ENCODE peak calls at places on chromosomes 5 and 9, in seven cellular contexts. One of them, this sample, is unnamed.

GRCh38 chr9:109904666-109905065 is 124.7 kb downstream of the PALM2AKAP2 start:
- DNase-seq in heart right ventricle: no peak
- DNase-seq in uterus: no peak
- DNase-seq in GM23248: peak
- DNase-seq in suprapubic skin: no peak
- DNase-seq in CD4-positive, alpha-beta T cell: no peak
- DNase-seq in heart left ventricle: no peak
- DNase-seq in this sample: no peak

GRCh38 chr5:9774472-9775079 is 144.4 kb upstream of the TAS2R1 start:
- DNase-seq in CD4-positive, alpha-beta T cell: no peak
- DNase-seq in GM23248: peak
- DNase-seq in uterus: no peak
- DNase-seq in suprapubic skin: no peak
- DNase-seq in heart right ventricle: no peak
- DNase-seq in heart left ventricle: no peak
- DNase-seq in this sample: no peak

GRCh38 chr5:33166522-33166921 is 274.2 kb upstream of the TARS1 start:
- DNase-seq in heart right ventricle: no peak
- DNase-seq in heart left ventricle: no peak
- DNase-seq in suprapubic skin: no peak
- DNase-seq in GM23248: no peak
- DNase-seq in CD4-positive, alpha-beta T cell: no peak
- DNase-seq in uterus: no peak
- DNase-seq in this sample: no peak

GRCh38 chr9:107827304-107827703 is 337.7 kb upstream of the KLF4 start:
- DNase-seq in uterus: no peak
- DNase-seq in CD4-positive, alpha-beta T cell: no peak
- DNase-seq in heart left ventricle: no peak
- DNase-seq in GM23248: no peak
- DNase-seq in heart right ventricle: no peak
- DNase-seq in suprapubic skin: no peak
- DNase-seq in this sample: no peak

GRCh38 chr5:27015758-27016157 is 22.6 kb downstream of the CDH9 start:
- DNase-seq in uterus: no peak
- DNase-seq in heart right ventricle: no peak
- DNase-seq in suprapubic skin: no peak
- DNase-seq in CD4-positive, alpha-beta T cell: no peak
- DNase-seq in heart left ventricle: no peak
- DNase-seq in GM23248: no peak
- DNase-seq in this sample: peak

GRCh38 chr5:74648835-74649286 is 8.3 kb upstream of the ENC1 start:
- DNase-seq in GM23248: peak
- DNase-seq in heart left ventricle: no peak
- DNase-seq in uterus: no peak
- DNase-seq in heart right ventricle: no peak
- DNase-seq in suprapubic skin: no peak
- DNase-seq in CD4-positive, alpha-beta T cell: no peak
- DNase-seq in this sample: no peak

GRCh38 chr5:173699959-173700358 is 83.5 kb upstream of the BOD1 start:
- DNase-seq in CD4-positive, alpha-beta T cell: no peak
- DNase-seq in uterus: no peak
- DNase-seq in GM23248: no peak
- DNase-seq in suprapubic skin: no peak
- DNase-seq in heart right ventricle: no peak
- DNase-seq in heart left ventricle: no peak
- DNase-seq in this sample: no peak

GRCh38 chr5:86320266-86320665 is 297.5 kb upstream of the COX7C start:
- DNase-seq in heart left ventricle: no peak
- DNase-seq in heart right ventricle: no peak
- DNase-seq in CD4-positive, alpha-beta T cell: no peak
- DNase-seq in suprapubic skin: no peak
- DNase-seq in GM23248: no peak
- DNase-seq in uterus: no peak
- DNase-seq in this sample: no peak

GRCh38 chr9:134187821-134188420 is 23.6 kb upstream of the RNU6ATAC start:
- DNase-seq in CD4-positive, alpha-beta T cell: no peak
- DNase-seq in GM23248: no peak
- DNase-seq in suprapubic skin: peak
- DNase-seq in heart left ventricle: no peak
- DNase-seq in heart right ventricle: no peak
- DNase-seq in uterus: no peak
- DNase-seq in this sample: no peak

GRCh38 chr9:98331536-98332259 is 76.2 kb upstream of the TBC1D2 start:
- DNase-seq in heart left ventricle: no peak
- DNase-seq in suprapubic skin: no peak
- DNase-seq in heart right ventricle: no peak
- DNase-seq in uterus: no peak
- DNase-seq in GM23248: peak
- DNase-seq in CD4-positive, alpha-beta T cell: no peak
- DNase-seq in this sample: no peak
- H3K27ac ChIP-seq in heart left ventricle: no peak
- H3K27ac ChIP-seq in suprapubic skin: no peak
- H3K27ac ChIP-seq in heart right ventricle: no peak
- H3K27ac ChIP-seq in uterus: no peak
- H3K27ac ChIP-seq in GM23248: peak
- H3K27ac ChIP-seq in CD4-positive, alpha-beta T cell: no peak
- H3K27ac ChIP-seq in this sample: no peak

GRCh38 chr9:98477884-98478283 is 222.4 kb upstream of the TBC1D2 start:
- DNase-seq in heart left ventricle: peak
- DNase-seq in GM23248: no peak
- DNase-seq in heart right ventricle: no peak
- DNase-seq in CD4-positive, alpha-beta T cell: no peak
- DNase-seq in uterus: no peak
- DNase-seq in suprapubic skin: no peak
- DNase-seq in this sample: no peak
- H3K27ac ChIP-seq in heart left ventricle: no peak
- H3K27ac ChIP-seq in GM23248: no peak
- H3K27ac ChIP-seq in heart right ventricle: no peak
- H3K27ac ChIP-seq in CD4-positive, alpha-beta T cell: no peak
- H3K27ac ChIP-seq in uterus: no peak
- H3K27ac ChIP-seq in suprapubic skin: no peak
- H3K27ac ChIP-seq in this sample: no peak

DNA sequence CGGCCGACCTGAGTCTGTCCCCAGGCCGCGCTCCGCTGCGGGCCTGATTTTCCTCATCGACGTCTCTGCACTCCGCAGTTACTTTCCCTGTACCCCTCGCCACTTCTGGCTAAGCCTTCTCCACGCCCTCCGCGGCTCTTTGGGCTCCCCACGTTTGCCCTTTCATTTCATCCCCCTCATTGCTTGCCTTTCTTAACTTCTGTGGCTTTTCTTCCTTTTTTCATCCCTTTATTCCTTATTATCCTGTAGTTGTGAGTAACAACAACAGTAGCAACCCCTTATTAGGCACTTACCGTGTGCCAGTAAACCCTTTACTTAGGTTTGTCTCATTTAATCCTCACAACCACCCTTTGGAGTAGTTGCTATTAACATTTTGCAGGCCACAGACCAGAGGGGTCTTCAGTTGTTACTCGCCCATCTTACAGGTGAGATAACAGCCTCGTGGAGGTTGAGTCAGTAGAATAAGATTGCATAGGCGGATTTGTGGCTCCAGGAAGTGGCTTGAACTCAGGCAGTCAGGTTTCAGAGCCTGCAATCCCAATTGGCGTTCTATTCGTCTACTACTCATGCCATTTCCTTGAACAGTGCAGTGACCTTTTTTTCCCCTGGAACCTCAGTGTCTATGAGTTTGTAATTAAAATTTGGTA is 724 bp downstream of the TCERG1 start:
- DNase-seq in heart right ventricle: no peak
- DNase-seq in GM23248: peak
- DNase-seq in CD4-positive, alpha-beta T cell: no peak
- DNase-seq in heart left ventricle: no peak
- DNase-seq in suprapubic skin: no peak
- DNase-seq in uterus: no peak
- DNase-seq in this sample: no peak
- H3K27ac ChIP-seq in heart right ventricle: peak
- H3K27ac ChIP-seq in GM23248: peak
- H3K27ac ChIP-seq in CD4-positive, alpha-beta T cell: peak
- H3K27ac ChIP-seq in heart left ventricle: peak
- H3K27ac ChIP-seq in suprapubic skin: peak
- H3K27ac ChIP-seq in uterus: peak
- H3K27ac ChIP-seq in this sample: peak

GRCh38 chr9:127199001-127199791 is 65.4 kb upstream of the GARNL3 start:
- DNase-seq in uterus: peak
- DNase-seq in CD4-positive, alpha-beta T cell: peak
- DNase-seq in suprapubic skin: peak
- DNase-seq in heart left ventricle: peak
- DNase-seq in heart right ventricle: peak
- DNase-seq in GM23248: peak
- DNase-seq in this sample: no peak
- H3K27ac ChIP-seq in uterus: peak
- H3K27ac ChIP-seq in CD4-positive, alpha-beta T cell: no peak
- H3K27ac ChIP-seq in suprapubic skin: no peak
- H3K27ac ChIP-seq in heart left ventricle: peak
- H3K27ac ChIP-seq in heart right ventricle: peak
- H3K27ac ChIP-seq in GM23248: no peak
- H3K27ac ChIP-seq in this sample: no peak

DNA sequence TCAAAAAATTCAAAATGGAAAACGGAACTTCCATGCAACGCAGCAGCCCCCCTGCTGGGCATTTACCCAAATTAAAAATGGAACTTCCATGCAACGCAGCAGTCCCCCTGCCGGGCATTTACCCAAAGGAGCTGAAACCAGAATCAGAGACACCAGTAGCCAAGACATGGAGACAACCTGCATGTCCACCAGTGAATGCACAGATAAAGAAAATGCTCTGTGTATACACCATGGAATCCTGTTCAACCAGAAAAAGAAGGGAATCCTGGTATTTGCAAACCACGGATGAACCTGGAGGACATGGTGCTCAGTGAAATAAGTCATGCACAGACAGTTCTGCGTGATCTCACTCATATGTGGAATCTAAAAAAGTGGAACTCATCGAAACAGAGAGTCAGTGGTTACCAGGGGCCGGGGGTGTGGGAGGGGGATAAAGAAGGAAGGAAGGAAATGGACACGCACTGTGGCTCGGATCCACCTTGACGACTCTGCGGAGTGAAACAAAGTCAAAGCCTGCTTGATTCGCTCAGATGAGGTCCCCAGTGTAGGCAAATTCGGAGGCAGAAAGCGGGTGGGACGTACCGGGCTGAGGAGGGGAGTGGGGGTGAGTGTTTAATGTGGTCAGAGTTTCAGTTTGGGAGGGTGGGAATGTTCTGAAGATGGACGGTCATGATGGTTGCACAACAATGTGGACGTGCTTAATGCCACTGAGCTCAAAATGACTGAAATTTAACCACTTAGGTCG is 40.2 kb upstream of the EXOC3 start:
- DNase-seq in GM23248: no peak
- DNase-seq in CD4-positive, alpha-beta T cell: no peak
- DNase-seq in heart left ventricle: no peak
- DNase-seq in suprapubic skin: peak
- DNase-seq in heart right ventricle: no peak
- DNase-seq in uterus: no peak
- DNase-seq in this sample: no peak
- H3K27ac ChIP-seq in GM23248: no peak
- H3K27ac ChIP-seq in CD4-positive, alpha-beta T cell: no peak
- H3K27ac ChIP-seq in heart left ventricle: no peak
- H3K27ac ChIP-seq in suprapubic skin: no peak
- H3K27ac ChIP-seq in heart right ventricle: no peak
- H3K27ac ChIP-seq in uterus: no peak
- H3K27ac ChIP-seq in this sample: no peak

GRCh38 chr9:137218212-137218753 is 3.8 kb downstream of the RNF208 start:
- DNase-seq in suprapubic skin: no peak
- DNase-seq in GM23248: no peak
- DNase-seq in heart left ventricle: no peak
- DNase-seq in uterus: no peak
- DNase-seq in heart right ventricle: no peak
- DNase-seq in CD4-positive, alpha-beta T cell: no peak
- DNase-seq in this sample: no peak

GRCh38 chr9:137215196-137215986 is 6.6 kb downstream of the RNF208 start:
- DNase-seq in suprapubic skin: no peak
- DNase-seq in CD4-positive, alpha-beta T cell: no peak
- DNase-seq in heart right ventricle: no peak
- DNase-seq in GM23248: no peak
- DNase-seq in uterus: no peak
- DNase-seq in heart left ventricle: no peak
- DNase-seq in this sample: no peak

GRCh38 chr9:137217276-137218211 is 4.5 kb downstream of the RNF208 start:
- DNase-seq in heart left ventricle: peak
- DNase-seq in CD4-positive, alpha-beta T cell: no peak
- DNase-seq in heart right ventricle: peak
- DNase-seq in uterus: no peak
- DNase-seq in suprapubic skin: no peak
- DNase-seq in GM23248: peak
- DNase-seq in this sample: no peak

GRCh38 chr9:137214620-137215019 is 7.4 kb downstream of the RNF208 start:
- DNase-seq in CD4-positive, alpha-beta T cell: no peak
- DNase-seq in uterus: no peak
- DNase-seq in heart right ventricle: no peak
- DNase-seq in suprapubic skin: no peak
- DNase-seq in GM23248: no peak
- DNase-seq in heart left ventricle: no peak
- DNase-seq in this sample: no peak

DNA sequence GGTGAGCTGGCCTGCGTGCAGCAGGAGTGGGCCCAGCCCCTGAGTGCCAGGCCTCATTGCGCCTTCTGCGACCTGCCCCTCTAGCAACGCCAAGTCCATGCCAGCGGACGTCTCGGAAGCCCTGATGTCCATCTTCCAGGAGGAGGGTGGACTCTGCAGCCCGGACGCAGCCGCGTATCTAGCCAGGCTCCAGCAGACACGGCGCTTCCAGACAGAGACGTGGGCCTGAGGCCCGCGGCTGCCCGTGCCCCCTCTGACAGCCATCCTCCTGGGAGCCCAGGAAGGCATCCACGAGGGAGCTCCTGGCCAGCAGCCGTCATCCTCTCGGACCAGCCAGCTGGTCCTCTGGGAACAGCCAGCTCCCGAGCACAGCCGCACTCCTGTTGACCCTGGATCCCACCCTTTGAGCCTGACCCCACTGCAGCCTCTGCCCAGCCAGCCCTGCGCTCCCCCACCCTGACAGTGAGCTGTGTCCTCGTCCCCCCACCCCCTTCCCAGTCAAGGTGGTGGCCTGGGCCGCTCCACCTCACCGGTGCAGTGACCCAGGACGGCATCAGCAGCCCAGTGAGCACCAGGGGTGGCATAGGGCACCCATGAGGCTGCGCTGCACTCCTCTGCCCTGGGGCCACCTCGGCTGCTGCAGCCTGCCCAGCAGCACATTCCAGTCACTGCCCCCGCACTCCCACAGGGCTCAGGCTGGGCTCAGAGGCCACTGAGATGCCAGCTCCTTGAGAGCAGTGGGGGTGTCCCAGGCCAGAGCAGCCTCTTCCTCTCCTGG is 5.7 kb downstream of the RNF208 start:
- DNase-seq in uterus: no peak
- DNase-seq in CD4-positive, alpha-beta T cell: no peak
- DNase-seq in heart left ventricle: no peak
- DNase-seq in GM23248: peak
- DNase-seq in suprapubic skin: no peak
- DNase-seq in heart right ventricle: no peak
- DNase-seq in this sample: no peak
- H3K27ac ChIP-seq in uterus: no peak
- H3K27ac ChIP-seq in CD4-positive, alpha-beta T cell: no peak
- H3K27ac ChIP-seq in heart left ventricle: no peak
- H3K27ac ChIP-seq in GM23248: no peak
- H3K27ac ChIP-seq in suprapubic skin: no peak
- H3K27ac ChIP-seq in heart right ventricle: no peak
- H3K27ac ChIP-seq in this sample: no peak

GRCh38 chr9:127529671-127530070 is 78.4 kb downstream of the LRSAM1 start:
- DNase-seq in heart left ventricle: no peak
- DNase-seq in CD4-positive, alpha-beta T cell: no peak
- DNase-seq in suprapubic skin: no peak
- DNase-seq in uterus: no peak
- DNase-seq in heart right ventricle: no peak
- DNase-seq in GM23248: no peak
- DNase-seq in this sample: no peak
- H3K27ac ChIP-seq in heart left ventricle: peak
- H3K27ac ChIP-seq in CD4-positive, alpha-beta T cell: no peak
- H3K27ac ChIP-seq in suprapubic skin: peak
- H3K27ac ChIP-seq in uterus: peak
- H3K27ac ChIP-seq in heart right ventricle: peak
- H3K27ac ChIP-seq in GM23248: no peak
- H3K27ac ChIP-seq in this sample: no peak

This sample was measured in epithelial cell of prostate.